ENCODE peak calls at places on chromosomes 16 and 17, in eight cellular contexts. One of them, this sample, is unnamed.

GRCh38 chr17:63945851-63946439 is 13.8 kb upstream of the CD79B start:
- DNase-seq in naive thymus-derived CD4-positive, alpha-beta T cell: no peak
- DNase-seq in heart right ventricle: no peak
- DNase-seq in GM13976: peak
- DNase-seq in NCI-H1417 treated with DMSO at 0.1 percent for 48 hours: no peak
- DNase-seq in PC-9: no peak
- DNase-seq in CD4-positive, alpha-beta T cell: no peak
- DNase-seq in NCI-H2227 treated with DMSO at 0.1 percent for 48 hours: no peak
- DNase-seq in this sample: no peak

GRCh38 chr16:85916141-85916890 is 17.4 kb downstream of the IRF8 start:
- DNase-seq in heart right ventricle: peak
- DNase-seq in NCI-H2227 treated with DMSO at 0.1 percent for 48 hours: no peak
- DNase-seq in naive thymus-derived CD4-positive, alpha-beta T cell: no peak
- DNase-seq in PC-9: peak
- DNase-seq in CD4-positive, alpha-beta T cell: no peak
- DNase-seq in NCI-H1417 treated with DMSO at 0.1 percent for 48 hours: no peak
- DNase-seq in GM13976: no peak
- DNase-seq in this sample: no peak

GRCh38 chr17:11625878-11626277 is 27.6 kb downstream of the DNAH9 start:
- DNase-seq in naive thymus-derived CD4-positive, alpha-beta T cell: no peak
- DNase-seq in NCI-H1417 treated with DMSO at 0.1 percent for 48 hours: no peak
- DNase-seq in GM13976: no peak
- DNase-seq in NCI-H2227 treated with DMSO at 0.1 percent for 48 hours: no peak
- DNase-seq in CD4-positive, alpha-beta T cell: no peak
- DNase-seq in PC-9: no peak
- DNase-seq in heart right ventricle: no peak
- DNase-seq in this sample: no peak

GRCh38 chr16:12406840-12407690 is 396.6 kb downstream of the CPPED1 start:
- DNase-seq in heart right ventricle: no peak
- DNase-seq in GM13976: no peak
- DNase-seq in NCI-H1417 treated with DMSO at 0.1 percent for 48 hours: no peak
- DNase-seq in CD4-positive, alpha-beta T cell: no peak
- DNase-seq in NCI-H2227 treated with DMSO at 0.1 percent for 48 hours: no peak
- DNase-seq in PC-9: no peak
- DNase-seq in naive thymus-derived CD4-positive, alpha-beta T cell: no peak
- DNase-seq in this sample: no peak

GRCh38 chr17:37300683-37301082 is 75.1 kb upstream of the C17orf78 start:
- DNase-seq in CD4-positive, alpha-beta T cell: no peak
- DNase-seq in heart right ventricle: no peak
- DNase-seq in GM13976: no peak
- DNase-seq in PC-9: no peak
- DNase-seq in naive thymus-derived CD4-positive, alpha-beta T cell: no peak
- DNase-seq in NCI-H1417 treated with DMSO at 0.1 percent for 48 hours: no peak
- DNase-seq in NCI-H2227 treated with DMSO at 0.1 percent for 48 hours: no peak
- DNase-seq in this sample: no peak

GRCh38 chr17:17506893-17507464 is 10.8 kb upstream of the RASD1 start:
- DNase-seq in GM13976: no peak
- DNase-seq in PC-9: no peak
- DNase-seq in naive thymus-derived CD4-positive, alpha-beta T cell: no peak
- DNase-seq in CD4-positive, alpha-beta T cell: no peak
- DNase-seq in NCI-H1417 treated with DMSO at 0.1 percent for 48 hours: peak
- DNase-seq in heart right ventricle: peak
- DNase-seq in NCI-H2227 treated with DMSO at 0.1 percent for 48 hours: no peak
- DNase-seq in this sample: peak

GRCh38 chr17:40342575-40343058 is 21.9 kb downstream of the GJD3 start:
- DNase-seq in heart right ventricle: no peak
- DNase-seq in GM13976: no peak
- DNase-seq in CD4-positive, alpha-beta T cell: no peak
- DNase-seq in PC-9: no peak
- DNase-seq in naive thymus-derived CD4-positive, alpha-beta T cell: no peak
- DNase-seq in NCI-H1417 treated with DMSO at 0.1 percent for 48 hours: no peak
- DNase-seq in NCI-H2227 treated with DMSO at 0.1 percent for 48 hours: no peak
- DNase-seq in this sample: no peak

GRCh38 chr17:28925912-28926365 is 23.1 kb upstream of the DHRS13 start:
- DNase-seq in naive thymus-derived CD4-positive, alpha-beta T cell: peak
- DNase-seq in CD4-positive, alpha-beta T cell: peak
- DNase-seq in PC-9: no peak
- DNase-seq in heart right ventricle: no peak
- DNase-seq in GM13976: peak
- DNase-seq in NCI-H2227 treated with DMSO at 0.1 percent for 48 hours: no peak
- DNase-seq in NCI-H1417 treated with DMSO at 0.1 percent for 48 hours: no peak
- DNase-seq in this sample: no peak

GRCh38 chr17:17411692-17412091 is 65.1 kb upstream of the MED9 start:
- DNase-seq in CD4-positive, alpha-beta T cell: no peak
- DNase-seq in naive thymus-derived CD4-positive, alpha-beta T cell: no peak
- DNase-seq in PC-9: no peak
- DNase-seq in NCI-H2227 treated with DMSO at 0.1 percent for 48 hours: no peak
- DNase-seq in heart right ventricle: no peak
- DNase-seq in GM13976: no peak
- DNase-seq in NCI-H1417 treated with DMSO at 0.1 percent for 48 hours: no peak
- DNase-seq in this sample: no peak

GRCh38 chr17:71472809-71473789 is 647.7 kb upstream of the SOX9 start:
- DNase-seq in heart right ventricle: peak
- DNase-seq in PC-9: peak
- DNase-seq in NCI-H1417 treated with DMSO at 0.1 percent for 48 hours: no peak
- DNase-seq in NCI-H2227 treated with DMSO at 0.1 percent for 48 hours: peak
- DNase-seq in naive thymus-derived CD4-positive, alpha-beta T cell: no peak
- DNase-seq in GM13976: peak
- DNase-seq in CD4-positive, alpha-beta T cell: no peak
- DNase-seq in this sample: no peak

GRCh38 chr17:72943826-72944689 is 148.4 kb downstream of the SLC39A11 start:
- DNase-seq in CD4-positive, alpha-beta T cell: no peak
- DNase-seq in GM13976: no peak
- DNase-seq in NCI-H2227 treated with DMSO at 0.1 percent for 48 hours: no peak
- DNase-seq in heart right ventricle: no peak
- DNase-seq in naive thymus-derived CD4-positive, alpha-beta T cell: no peak
- DNase-seq in NCI-H1417 treated with DMSO at 0.1 percent for 48 hours: no peak
- DNase-seq in PC-9: no peak
- DNase-seq in this sample: no peak

GRCh38 chr17:39653662-39654331 is 11.4 kb upstream of the TCAP start:
- DNase-seq in NCI-H2227 treated with DMSO at 0.1 percent for 48 hours: no peak
- DNase-seq in naive thymus-derived CD4-positive, alpha-beta T cell: peak
- DNase-seq in PC-9: peak
- DNase-seq in GM13976: peak
- DNase-seq in CD4-positive, alpha-beta T cell: peak
- DNase-seq in heart right ventricle: peak
- DNase-seq in NCI-H1417 treated with DMSO at 0.1 percent for 48 hours: no peak
- DNase-seq in this sample: peak

GRCh38 chr16:19393226-19394074 is 24.2 kb upstream of the TMC5 start:
- DNase-seq in NCI-H2227 treated with DMSO at 0.1 percent for 48 hours: no peak
- DNase-seq in CD4-positive, alpha-beta T cell: no peak
- DNase-seq in NCI-H1417 treated with DMSO at 0.1 percent for 48 hours: no peak
- DNase-seq in heart right ventricle: no peak
- DNase-seq in naive thymus-derived CD4-positive, alpha-beta T cell: no peak
- DNase-seq in GM13976: no peak
- DNase-seq in PC-9: peak
- DNase-seq in this sample: no peak

GRCh38 chr17:58153046-58153445 is 4.9 kb downstream of the OR4D1 start:
- DNase-seq in heart right ventricle: no peak
- DNase-seq in naive thymus-derived CD4-positive, alpha-beta T cell: peak
- DNase-seq in NCI-H1417 treated with DMSO at 0.1 percent for 48 hours: no peak
- DNase-seq in GM13976: no peak
- DNase-seq in PC-9: no peak
- DNase-seq in NCI-H2227 treated with DMSO at 0.1 percent for 48 hours: no peak
- DNase-seq in CD4-positive, alpha-beta T cell: peak
- DNase-seq in this sample: no peak

GRCh38 chr16:67404740-67405226 is 11.5 kb upstream of the TPPP3 start:
- DNase-seq in naive thymus-derived CD4-positive, alpha-beta T cell: no peak
- DNase-seq in NCI-H2227 treated with DMSO at 0.1 percent for 48 hours: no peak
- DNase-seq in CD4-positive, alpha-beta T cell: no peak
- DNase-seq in heart right ventricle: no peak
- DNase-seq in GM13976: no peak
- DNase-seq in NCI-H1417 treated with DMSO at 0.1 percent for 48 hours: no peak
- DNase-seq in PC-9: peak
- DNase-seq in this sample: no peak

GRCh38 chr17:75124041-75124818 is 7.3 kb downstream of the NT5C start:
- DNase-seq in heart right ventricle: peak
- DNase-seq in naive thymus-derived CD4-positive, alpha-beta T cell: no peak
- DNase-seq in GM13976: no peak
- DNase-seq in CD4-positive, alpha-beta T cell: peak
- DNase-seq in NCI-H2227 treated with DMSO at 0.1 percent for 48 hours: no peak
- DNase-seq in PC-9: peak
- DNase-seq in NCI-H1417 treated with DMSO at 0.1 percent for 48 hours: no peak
- DNase-seq in this sample: peak

GRCh38 chr16:21300309-21301167 is 22.4 kb upstream of the CRYM start:
- DNase-seq in CD4-positive, alpha-beta T cell: peak
- DNase-seq in naive thymus-derived CD4-positive, alpha-beta T cell: peak
- DNase-seq in NCI-H1417 treated with DMSO at 0.1 percent for 48 hours: peak
- DNase-seq in NCI-H2227 treated with DMSO at 0.1 percent for 48 hours: peak
- DNase-seq in PC-9: peak
- DNase-seq in heart right ventricle: peak
- DNase-seq in GM13976: peak
- DNase-seq in this sample: peak

GRCh38 chr17:76005263-76006149 is 4.9 kb downstream of the CDK3 start:
- DNase-seq in CD4-positive, alpha-beta T cell: peak
- DNase-seq in NCI-H2227 treated with DMSO at 0.1 percent for 48 hours: peak
- DNase-seq in naive thymus-derived CD4-positive, alpha-beta T cell: peak
- DNase-seq in PC-9: peak
- DNase-seq in NCI-H1417 treated with DMSO at 0.1 percent for 48 hours: peak
- DNase-seq in heart right ventricle: peak
- DNase-seq in GM13976: peak
- DNase-seq in this sample: peak

GRCh38 chr17:10059684-10060211 is 138.7 kb downstream of the GAS7 start:
- DNase-seq in CD4-positive, alpha-beta T cell: no peak
- DNase-seq in NCI-H1417 treated with DMSO at 0.1 percent for 48 hours: no peak
- DNase-seq in heart right ventricle: peak
- DNase-seq in naive thymus-derived CD4-positive, alpha-beta T cell: no peak
- DNase-seq in GM13976: peak
- DNase-seq in NCI-H2227 treated with DMSO at 0.1 percent for 48 hours: no peak
- DNase-seq in PC-9: no peak
- DNase-seq in this sample: no peak

GRCh38 chr16:86215233-86215978 is 294.9 kb upstream of the FOXF1 start:
- DNase-seq in CD4-positive, alpha-beta T cell: no peak
- DNase-seq in NCI-H2227 treated with DMSO at 0.1 percent for 48 hours: no peak
- DNase-seq in NCI-H1417 treated with DMSO at 0.1 percent for 48 hours: no peak
- DNase-seq in GM13976: no peak
- DNase-seq in PC-9: no peak
- DNase-seq in naive thymus-derived CD4-positive, alpha-beta T cell: no peak
- DNase-seq in heart right ventricle: no peak
- DNase-seq in this sample: no peak

GRCh38 chr16:10121496-10121895 is 60.7 kb downstream of the GRIN2A start:
- DNase-seq in GM13976: no peak
- DNase-seq in NCI-H1417 treated with DMSO at 0.1 percent for 48 hours: no peak
- DNase-seq in heart right ventricle: no peak
- DNase-seq in naive thymus-derived CD4-positive, alpha-beta T cell: no peak
- DNase-seq in CD4-positive, alpha-beta T cell: no peak
- DNase-seq in PC-9: no peak
- DNase-seq in NCI-H2227 treated with DMSO at 0.1 percent for 48 hours: no peak
- DNase-seq in this sample: no peak

GRCh38 chr17:2594657-2595085 is 1.2 kb downstream of the PAFAH1B1 start:
- DNase-seq in naive thymus-derived CD4-positive, alpha-beta T cell: peak
- DNase-seq in CD4-positive, alpha-beta T cell: no peak
- DNase-seq in NCI-H1417 treated with DMSO at 0.1 percent for 48 hours: no peak
- DNase-seq in NCI-H2227 treated with DMSO at 0.1 percent for 48 hours: no peak
- DNase-seq in PC-9: no peak
- DNase-seq in heart right ventricle: no peak
- DNase-seq in GM13976: peak
- DNase-seq in this sample: no peak

GRCh38 chr16:72098936-72099335 is 5.3 kb downstream of the DHX38 start:
- DNase-seq in NCI-H2227 treated with DMSO at 0.1 percent for 48 hours: no peak
- DNase-seq in NCI-H1417 treated with DMSO at 0.1 percent for 48 hours: no peak
- DNase-seq in GM13976: no peak
- DNase-seq in PC-9: no peak
- DNase-seq in heart right ventricle: no peak
- DNase-seq in naive thymus-derived CD4-positive, alpha-beta T cell: no peak
- DNase-seq in CD4-positive, alpha-beta T cell: no peak
- DNase-seq in this sample: no peak

GRCh38 chr16:48383877-48384304 is 1.3 kb downstream of the SIAH1 start:
- DNase-seq in NCI-H1417 treated with DMSO at 0.1 percent for 48 hours: no peak
- DNase-seq in GM13976: no peak
- DNase-seq in CD4-positive, alpha-beta T cell: no peak
- DNase-seq in naive thymus-derived CD4-positive, alpha-beta T cell: no peak
- DNase-seq in PC-9: no peak
- DNase-seq in NCI-H2227 treated with DMSO at 0.1 percent for 48 hours: no peak
- DNase-seq in heart right ventricle: no peak
- DNase-seq in this sample: no peak

GRCh38 chr16:19874026-19874425 is 10.6 kb downstream of the GPRC5B start:
- DNase-seq in NCI-H2227 treated with DMSO at 0.1 percent for 48 hours: no peak
- DNase-seq in CD4-positive, alpha-beta T cell: no peak
- DNase-seq in PC-9: no peak
- DNase-seq in naive thymus-derived CD4-positive, alpha-beta T cell: no peak
- DNase-seq in NCI-H1417 treated with DMSO at 0.1 percent for 48 hours: no peak
- DNase-seq in GM13976: no peak
- DNase-seq in heart right ventricle: peak
- DNase-seq in this sample: no peak

GRCh38 chr17:58534901-58535421 is 20.5 kb upstream of the MTMR4 start:
- DNase-seq in NCI-H2227 treated with DMSO at 0.1 percent for 48 hours: no peak
- DNase-seq in naive thymus-derived CD4-positive, alpha-beta T cell: no peak
- DNase-seq in CD4-positive, alpha-beta T cell: no peak
- DNase-seq in PC-9: no peak
- DNase-seq in GM13976: no peak
- DNase-seq in heart right ventricle: no peak
- DNase-seq in NCI-H1417 treated with DMSO at 0.1 percent for 48 hours: no peak
- DNase-seq in this sample: no peak

GRCh38 chr16:11405331-11406176 is 60.3 kb downstream of the RMI2 start:
- DNase-seq in heart right ventricle: no peak
- DNase-seq in NCI-H1417 treated with DMSO at 0.1 percent for 48 hours: no peak
- DNase-seq in PC-9: peak
- DNase-seq in naive thymus-derived CD4-positive, alpha-beta T cell: no peak
- DNase-seq in GM13976: peak
- DNase-seq in NCI-H2227 treated with DMSO at 0.1 percent for 48 hours: no peak
- DNase-seq in CD4-positive, alpha-beta T cell: no peak
- DNase-seq in this sample: no peak

GRCh38 chr16:28283798-28284577 is 8.3 kb upstream of the SBK1 start:
- DNase-seq in PC-9: no peak
- DNase-seq in NCI-H1417 treated with DMSO at 0.1 percent for 48 hours: no peak
- DNase-seq in GM13976: no peak
- DNase-seq in heart right ventricle: no peak
- DNase-seq in CD4-positive, alpha-beta T cell: no peak
- DNase-seq in naive thymus-derived CD4-positive, alpha-beta T cell: no peak
- DNase-seq in NCI-H2227 treated with DMSO at 0.1 percent for 48 hours: no peak
- DNase-seq in this sample: no peak

GRCh38 chr17:74749262-74750038 is 1.0 kb downstream of the NHERF1 start:
- DNase-seq in CD4-positive, alpha-beta T cell: no peak
- DNase-seq in PC-9: peak
- DNase-seq in naive thymus-derived CD4-positive, alpha-beta T cell: no peak
- DNase-seq in heart right ventricle: no peak
- DNase-seq in GM13976: peak
- DNase-seq in NCI-H1417 treated with DMSO at 0.1 percent for 48 hours: no peak
- DNase-seq in NCI-H2227 treated with DMSO at 0.1 percent for 48 hours: no peak
- DNase-seq in this sample: no peak

GRCh38 chr17:1304522-1304921 is 25.1 kb downstream of the TRARG1 start:
- DNase-seq in NCI-H1417 treated with DMSO at 0.1 percent for 48 hours: no peak
- DNase-seq in GM13976: no peak
- DNase-seq in heart right ventricle: no peak
- DNase-seq in CD4-positive, alpha-beta T cell: no peak
- DNase-seq in NCI-H2227 treated with DMSO at 0.1 percent for 48 hours: no peak
- DNase-seq in naive thymus-derived CD4-positive, alpha-beta T cell: no peak
- DNase-seq in PC-9: no peak
- DNase-seq in this sample: no peak

GRCh38 chr17:81200695-81201580 is 21.8 kb downstream of the CEP131 start:
- DNase-seq in NCI-H2227 treated with DMSO at 0.1 percent for 48 hours: peak
- DNase-seq in GM13976: peak
- DNase-seq in heart right ventricle: peak
- DNase-seq in naive thymus-derived CD4-positive, alpha-beta T cell: no peak
- DNase-seq in PC-9: peak
- DNase-seq in NCI-H1417 treated with DMSO at 0.1 percent for 48 hours: no peak
- DNase-seq in CD4-positive, alpha-beta T cell: no peak
- DNase-seq in this sample: peak

GRCh38 chr16:87047221-87048037 is 269.8 kb downstream of the C16orf95 start:
- DNase-seq in NCI-H1417 treated with DMSO at 0.1 percent for 48 hours: peak
- DNase-seq in NCI-H2227 treated with DMSO at 0.1 percent for 48 hours: no peak
- DNase-seq in naive thymus-derived CD4-positive, alpha-beta T cell: no peak
- DNase-seq in PC-9: no peak
- DNase-seq in GM13976: no peak
- DNase-seq in CD4-positive, alpha-beta T cell: no peak
- DNase-seq in heart right ventricle: no peak
- DNase-seq in this sample: no peak

GRCh38 chr16:85187002-85187401 is 74.7 kb upstream of the CIBAR2 start:
- DNase-seq in PC-9: no peak
- DNase-seq in naive thymus-derived CD4-positive, alpha-beta T cell: no peak
- DNase-seq in NCI-H2227 treated with DMSO at 0.1 percent for 48 hours: no peak
- DNase-seq in GM13976: no peak
- DNase-seq in CD4-positive, alpha-beta T cell: no peak
- DNase-seq in heart right ventricle: no peak
- DNase-seq in NCI-H1417 treated with DMSO at 0.1 percent for 48 hours: no peak
- DNase-seq in this sample: no peak

GRCh38 chr17:79150035-79150733 is 75.6 kb downstream of the ENGASE start:
- DNase-seq in naive thymus-derived CD4-positive, alpha-beta T cell: no peak
- DNase-seq in NCI-H1417 treated with DMSO at 0.1 percent for 48 hours: no peak
- DNase-seq in PC-9: no peak
- DNase-seq in CD4-positive, alpha-beta T cell: no peak
- DNase-seq in GM13976: no peak
- DNase-seq in heart right ventricle: no peak
- DNase-seq in NCI-H2227 treated with DMSO at 0.1 percent for 48 hours: no peak
- DNase-seq in this sample: no peak

This sample was measured in caudate nucleus.